ENCODE peak calls at places on chromosomes 1 and 21, in five cellular contexts. One of them, this sample, is unnamed.

GRCh38 chr1:5990913-5991783 is 1.1 kb downstream of the NPHP4 start:
- DNase-seq in SK-N-SH: peak
- DNase-seq in HEK293T: peak
- DNase-seq in HepG2: no peak
- DNase-seq in GM12878: no peak
- DNase-seq in this sample: peak

GRCh38 chr1:54845772-54846171 is 41.2 kb downstream of the DHCR24 start:
- DNase-seq in GM12878: no peak
- DNase-seq in SK-N-SH: no peak
- DNase-seq in HepG2: no peak
- DNase-seq in HEK293T: no peak
- DNase-seq in this sample: no peak

GRCh38 chr1:204733869-204734596 is 48.5 kb upstream of the LRRN2 start:
- DNase-seq in SK-N-SH: no peak
- DNase-seq in HEK293T: no peak
- DNase-seq in HepG2: no peak
- DNase-seq in GM12878: no peak
- DNase-seq in this sample: no peak

GRCh38 chr1:20379075-20379474 is 88.4 kb downstream of the VWA5B1 start:
- DNase-seq in SK-N-SH: no peak
- DNase-seq in HEK293T: no peak
- DNase-seq in HepG2: no peak
- DNase-seq in GM12878: no peak
- DNase-seq in this sample: no peak

GRCh38 chr1:154502742-154503111 is 515 bp upstream of the SHE start:
- DNase-seq in SK-N-SH: peak
- DNase-seq in GM12878: no peak
- DNase-seq in HEK293T: no peak
- DNase-seq in HepG2: no peak
- DNase-seq in this sample: no peak

GRCh38 chr1:235008239-235008638 is 120.4 kb downstream of the TOMM20 start:
- DNase-seq in SK-N-SH: no peak
- DNase-seq in GM12878: no peak
- DNase-seq in HepG2: no peak
- DNase-seq in HEK293T: no peak
- DNase-seq in this sample: no peak

GRCh38 chr21:35738342-35738961 is 321.9 kb downstream of the SETD4 start:
- DNase-seq in HepG2: no peak
- DNase-seq in GM12878: no peak
- DNase-seq in HEK293T: no peak
- DNase-seq in SK-N-SH: no peak
- DNase-seq in this sample: no peak

GRCh38 chr21:38295997-38296764 is 39.4 kb downstream of the KCNJ15 start:
- DNase-seq in GM12878: no peak
- DNase-seq in SK-N-SH: no peak
- DNase-seq in HEK293T: no peak
- DNase-seq in HepG2: no peak
- DNase-seq in this sample: no peak

GRCh38 chr1:20654104-20654690 is 7.0 kb downstream of the DDOST start:
- DNase-seq in HepG2: no peak
- DNase-seq in SK-N-SH: no peak
- DNase-seq in HEK293T: no peak
- DNase-seq in GM12878: no peak
- DNase-seq in this sample: no peak

GRCh38 chr1:231354330-231355020 is 16.4 kb downstream of the SPRTN start:
- DNase-seq in HEK293T: no peak
- DNase-seq in SK-N-SH: no peak
- DNase-seq in GM12878: no peak
- DNase-seq in HepG2: no peak
- DNase-seq in this sample: peak

GRCh38 chr1:109466440-109467300 is at the start of gene SYPL2:
- DNase-seq in GM12878: no peak
- DNase-seq in HEK293T: peak
- DNase-seq in SK-N-SH: peak
- DNase-seq in HepG2: no peak
- DNase-seq in this sample: peak

GRCh38 chr1:53110370-53111072 is 31.9 kb downstream of the SLC1A7 start:
- DNase-seq in GM12878: no peak
- DNase-seq in SK-N-SH: no peak
- DNase-seq in HepG2: no peak
- DNase-seq in HEK293T: no peak
- DNase-seq in this sample: no peak

GRCh38 chr1:13797397-13797796 is 97.4 kb downstream of the PRDM2 start:
- DNase-seq in SK-N-SH: no peak
- DNase-seq in GM12878: no peak
- DNase-seq in HEK293T: no peak
- DNase-seq in HepG2: no peak
- DNase-seq in this sample: no peak

GRCh38 chr1:172670316-172670715 is 11.4 kb downstream of the FASLG start:
- DNase-seq in GM12878: no peak
- DNase-seq in HepG2: no peak
- DNase-seq in SK-N-SH: no peak
- DNase-seq in HEK293T: no peak
- DNase-seq in this sample: no peak

GRCh38 chr1:1305300-1306069 is 2.2 kb downstream of the ACAP3 start:
- DNase-seq in GM12878: no peak
- DNase-seq in HepG2: peak
- DNase-seq in HEK293T: no peak
- DNase-seq in SK-N-SH: no peak
- DNase-seq in this sample: peak

GRCh38 chr1:59926381-59927243 is at the start of gene CYP2J2:
- DNase-seq in HEK293T: peak
- DNase-seq in SK-N-SH: peak
- DNase-seq in HepG2: no peak
- DNase-seq in GM12878: peak
- DNase-seq in this sample: no peak

GRCh38 chr1:112798293-112798692 is 83.2 kb upstream of the PPM1J start:
- DNase-seq in SK-N-SH: no peak
- DNase-seq in HepG2: no peak
- DNase-seq in HEK293T: no peak
- DNase-seq in GM12878: no peak
- DNase-seq in this sample: no peak

GRCh38 chr1:1895456-1896333 is 4.8 kb upstream of the GNB1 start:
- DNase-seq in GM12878: no peak
- DNase-seq in HEK293T: no peak
- DNase-seq in SK-N-SH: no peak
- DNase-seq in HepG2: no peak
- DNase-seq in this sample: no peak

GRCh38 chr1:17757426-17757825 is 2.3 kb downstream of the ACTL8 start:
- DNase-seq in HepG2: no peak
- DNase-seq in GM12878: no peak
- DNase-seq in SK-N-SH: no peak
- DNase-seq in HEK293T: no peak
- DNase-seq in this sample: no peak

GRCh38 chr1:88935522-88936222 is 44.3 kb upstream of the GTF2B start:
- DNase-seq in HEK293T: peak
- DNase-seq in SK-N-SH: peak
- DNase-seq in GM12878: no peak
- DNase-seq in HepG2: peak
- DNase-seq in this sample: peak

GRCh38 chr1:221494670-221495069 is 247.2 kb downstream of the DUSP10 start:
- DNase-seq in HepG2: no peak
- DNase-seq in SK-N-SH: no peak
- DNase-seq in HEK293T: no peak
- DNase-seq in GM12878: no peak
- DNase-seq in this sample: no peak

GRCh38 chr1:181776044-181776443 is 285.5 kb downstream of the ZNF648 start:
- DNase-seq in GM12878: no peak
- DNase-seq in HepG2: no peak
- DNase-seq in HEK293T: no peak
- DNase-seq in SK-N-SH: no peak
- DNase-seq in this sample: no peak

GRCh38 chr1:113307771-113308451 is 82.4 kb upstream of the MAGI3 start:
- DNase-seq in SK-N-SH: no peak
- DNase-seq in HEK293T: no peak
- DNase-seq in GM12878: no peak
- DNase-seq in HepG2: peak
- DNase-seq in this sample: no peak

DNA sequence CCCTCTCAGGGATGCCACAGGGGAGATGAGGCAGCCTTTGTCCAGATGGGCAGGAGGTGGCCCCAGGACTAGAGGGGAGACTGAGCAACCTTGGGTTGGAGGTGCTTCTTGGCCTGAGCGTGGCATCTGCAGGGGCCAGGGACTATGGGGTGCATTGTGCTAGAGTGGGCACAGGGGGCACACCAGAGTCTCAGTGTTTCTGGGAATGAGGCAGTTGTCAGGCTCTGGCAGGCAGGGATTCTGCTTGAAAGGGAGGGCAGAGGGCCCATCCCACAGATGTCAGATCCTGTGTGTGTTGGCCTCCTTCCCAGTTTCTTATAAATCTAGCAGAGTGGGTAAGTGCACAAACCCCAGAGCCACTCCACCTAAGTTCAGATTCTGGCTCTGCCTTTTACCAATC is 13.7 kb downstream of the LGR6 start:
- DNase-seq in GM12878: no peak
- DNase-seq in HEK293T: peak
- DNase-seq in SK-N-SH: peak
- DNase-seq in HepG2: no peak
- DNase-seq in this sample: no peak
- TF ChIP-seq FOXM1 in GM12878: no peak
- TF ChIP-seq FOXM1 in HEK293T: no peak
- TF ChIP-seq FOXM1 in SK-N-SH: no peak
- TF ChIP-seq FOXM1 in HepG2: no peak
- TF ChIP-seq FOXM1 in this sample: no peak

GRCh38 chr1:244614879-244615278 is 38.0 kb upstream of the DESI2 start:
- DNase-seq in HEK293T: no peak
- DNase-seq in GM12878: no peak
- DNase-seq in SK-N-SH: no peak
- DNase-seq in HepG2: no peak
- DNase-seq in this sample: no peak

GRCh38 chr1:244615301-244615700 is 37.6 kb upstream of the DESI2 start:
- DNase-seq in HEK293T: no peak
- DNase-seq in GM12878: no peak
- DNase-seq in HepG2: no peak
- DNase-seq in SK-N-SH: no peak
- DNase-seq in this sample: no peak

DNA sequence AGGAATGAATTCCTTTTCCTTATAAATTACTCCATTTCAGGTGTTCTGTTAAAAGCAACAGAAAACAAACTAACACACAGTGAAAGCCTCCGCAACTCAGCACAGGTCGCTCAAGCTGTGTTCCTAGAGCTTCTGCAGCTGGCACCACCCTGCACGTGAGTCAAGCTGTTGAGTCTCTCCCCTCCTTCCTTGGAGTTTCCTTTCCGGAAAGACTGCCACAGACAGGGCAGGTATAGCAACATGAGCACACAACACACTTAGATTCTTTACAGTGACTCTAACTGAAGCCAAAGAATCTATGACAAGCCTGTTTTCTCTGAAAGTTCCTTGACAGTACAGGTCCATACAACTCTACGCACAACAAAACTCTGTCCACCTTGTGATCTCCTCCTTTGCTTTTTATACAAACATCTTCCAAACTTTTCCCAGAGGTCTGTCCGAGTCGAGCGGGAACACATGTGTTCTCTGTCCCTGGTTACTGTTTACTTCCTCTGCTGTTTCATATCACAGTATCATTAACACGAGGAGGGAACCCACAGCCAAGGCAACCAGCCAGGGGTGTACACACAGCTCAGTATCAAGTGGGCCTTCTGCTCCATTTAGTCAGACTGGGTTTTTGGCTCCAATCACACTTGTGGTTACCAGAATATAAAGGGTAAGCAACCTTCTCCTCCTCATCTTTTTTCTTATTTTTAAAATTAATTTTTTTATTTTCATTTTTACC is 38.7 kb upstream of the DESI2 start:
- DNase-seq in SK-N-SH: no peak
- DNase-seq in HepG2: no peak
- DNase-seq in HEK293T: no peak
- DNase-seq in GM12878: no peak
- DNase-seq in this sample: no peak
- TF ChIP-seq FOXM1 in SK-N-SH: no peak
- TF ChIP-seq FOXM1 in HepG2: no peak
- TF ChIP-seq FOXM1 in HEK293T: no peak
- TF ChIP-seq FOXM1 in GM12878: no peak
- TF ChIP-seq FOXM1 in this sample: no peak

GRCh38 chr1:110551278-110551809 is 32.4 kb upstream of the KCNA10 start:
- DNase-seq in HepG2: no peak
- DNase-seq in GM12878: no peak
- DNase-seq in SK-N-SH: no peak
- DNase-seq in HEK293T: no peak
- DNase-seq in this sample: no peak

GRCh38 chr1:110555807-110556470 is 37.0 kb upstream of the KCNA10 start:
- DNase-seq in HEK293T: no peak
- DNase-seq in SK-N-SH: peak
- DNase-seq in GM12878: no peak
- DNase-seq in HepG2: no peak
- DNase-seq in this sample: no peak

GRCh38 chr1:110556471-110556807 is 37.5 kb upstream of the KCNA10 start:
- DNase-seq in HEK293T: no peak
- DNase-seq in SK-N-SH: no peak
- DNase-seq in HepG2: no peak
- DNase-seq in GM12878: no peak
- DNase-seq in this sample: no peak

GRCh38 chr1:110557481-110557880 is 38.5 kb upstream of the KCNA10 start:
- DNase-seq in HEK293T: no peak
- DNase-seq in SK-N-SH: no peak
- DNase-seq in HepG2: no peak
- DNase-seq in GM12878: no peak
- DNase-seq in this sample: no peak

DNA sequence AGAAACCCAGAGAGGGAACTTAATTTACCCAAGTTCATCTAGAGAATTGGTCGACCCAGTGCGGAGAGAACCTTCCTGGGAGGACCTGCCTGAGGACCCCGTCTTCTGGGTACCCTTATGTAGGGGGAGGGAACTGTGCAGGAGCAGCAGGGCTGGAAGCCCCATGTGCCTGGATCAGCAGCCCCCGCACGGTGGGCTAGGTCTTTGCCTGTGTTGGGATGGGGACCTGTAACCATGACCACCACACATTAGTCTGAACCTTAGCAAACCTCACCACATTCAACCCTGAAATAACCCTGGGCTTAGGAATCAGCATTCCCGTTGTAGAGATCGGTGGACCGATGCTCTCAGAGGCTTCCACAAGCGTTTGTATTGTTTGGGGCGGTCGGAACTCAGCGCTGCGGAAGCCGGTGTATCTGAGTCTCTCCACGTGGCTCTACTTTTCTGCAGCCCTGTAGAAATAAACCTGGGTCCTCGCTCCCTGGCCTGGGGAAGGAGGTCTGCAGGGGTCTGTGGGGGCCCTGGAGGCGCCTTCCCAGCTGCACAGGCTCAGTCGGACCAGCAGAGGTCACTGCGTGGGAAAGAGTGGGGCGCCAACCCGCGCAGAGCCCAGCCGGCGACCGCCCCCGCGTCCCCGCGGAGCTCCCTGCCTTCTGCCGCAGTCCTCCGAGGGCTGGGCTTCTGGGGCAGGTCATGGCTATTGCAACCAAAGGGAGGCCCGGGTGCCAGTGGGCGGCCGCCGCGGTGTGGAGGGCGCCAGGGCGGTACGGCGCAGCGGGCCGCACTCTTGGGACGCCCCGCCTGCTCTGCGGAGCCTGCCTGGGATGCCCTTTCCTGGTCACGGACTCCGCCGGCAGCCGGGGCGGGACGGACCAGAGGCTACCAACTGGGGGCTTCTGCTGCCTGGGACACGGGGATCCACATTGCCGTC is 36.2 kb upstream of the KCNA10 start:
- DNase-seq in SK-N-SH: peak
- DNase-seq in GM12878: no peak
- DNase-seq in HEK293T: peak
- DNase-seq in HepG2: peak
- DNase-seq in this sample: peak
- TF ChIP-seq FOXM1 in SK-N-SH: no peak
- TF ChIP-seq FOXM1 in GM12878: no peak
- TF ChIP-seq FOXM1 in HEK293T: no peak
- TF ChIP-seq FOXM1 in HepG2: no peak
- TF ChIP-seq FOXM1 in this sample: no peak

GRCh38 chr21:45248893-45249381 is 38.8 kb downstream of the POFUT2 start:
- DNase-seq in SK-N-SH: peak
- DNase-seq in GM12878: no peak
- DNase-seq in HepG2: no peak
- DNase-seq in HEK293T: no peak
- DNase-seq in this sample: no peak
- TF ChIP-seq FOXM1 in SK-N-SH: no peak
- TF ChIP-seq FOXM1 in GM12878: no peak
- TF ChIP-seq FOXM1 in HepG2: no peak
- TF ChIP-seq FOXM1 in HEK293T: no peak
- TF ChIP-seq FOXM1 in this sample: no peak